ENCODE peak calls at places on chromosomes 16 and 17, in six cellular contexts. Q, R, I, H, D and Y are unnamed samples.

GRCh38 chr17:11511696-11512095 is 86.6 kb upstream of the DNAH9 start:
- DNase-seq in I (peak; percentile 58), D (no peak), R (no peak), H (no peak), Q (no peak), Y (no peak)

GRCh38 chr16:19754644-19755036 is 36.6 kb downstream of the IQCK start:
- DNase-seq in I (no peak), Q (no peak), R (no peak), H (no peak), D (no peak), Y (no peak)

GRCh38 chr16:30771726-30772125 is 9.6 kb downstream of the RNF40 start:
- DNase-seq in H (peak; percentile 11), Q (no peak), D (no peak), R (no peak), I (peak; percentile 13), Y (no peak)

GRCh38 chr16:65122974-65123845 is 1.3 kb upstream of the CDH11 start:
- DNase-seq in R (no peak), D (no peak), I (no peak), Q (peak; percentile 92), H (peak; percentile 64), Y (no peak)

GRCh38 chr16:17238285-17239028 is 232.3 kb downstream of the XYLT1 start:
- DNase-seq in I (no peak), H (no peak), R (no peak), Q (no peak), D (no peak), Y (no peak)

GRCh38 chr16:85626191-85626951 is 13.2 kb downstream of the GSE1 start:
- DNase-seq in D (no peak), H (peak; percentile 40), R (no peak), Q (no peak), I (no peak), Y (no peak)

GRCh38 chr17:43846963-43847369 is at the start of gene CD300LG:
- DNase-seq in Q (no peak), H (no peak), R (no peak), I (no peak), D (no peak), Y (no peak)

GRCh38 chr16:79001156-79001997 is 599.2 kb downstream of the MAF start:
- DNase-seq in Q (no peak), H (no peak), R (no peak), D (no peak), I (no peak), Y (no peak)

GRCh38 chr16:64346080-64346479 is 775.8 kb downstream of the CDH11 start:
- DNase-seq in Q (no peak), R (no peak), D (no peak), I (no peak), H (no peak), Y (no peak)

GRCh38 chr16:57620316-57621231 is 7.9 kb upstream of the ADGRG1 start:
- DNase-seq in H (no peak), I (peak; percentile 60), R (no peak), D (no peak), Q (peak; percentile 28), Y (no peak)

GRCh38 chr17:9612016-9612415 is 33.3 kb upstream of the USP43 start:
- DNase-seq in Q (no peak), R (no peak), H (no peak), I (no peak), D (no peak), Y (no peak)

GRCh38 chr17:35159926-35160325 is 12.3 kb downstream of the UNC45B start:
- DNase-seq in Q (no peak), H (no peak), D (no peak), I (no peak), R (no peak), Y (no peak)

GRCh38 chr16:73177896-73178295 is 130.0 kb upstream of the ZFHX3 start:
- DNase-seq in D (no peak), Q (no peak), R (no peak), H (no peak), I (no peak), Y (no peak)

GRCh38 chr17:45296003-45296832 is 20.6 kb downstream of the MAP3K14 start:
- DNase-seq in R (no peak), Q (no peak), I (no peak), D (no peak), H (peak; percentile 37), Y (no peak)

GRCh38 chr16:4370570-4371480 is 823 bp upstream of the VASN start:
- DNase-seq in I (peak; percentile 30), D (no peak), H (peak; percentile 75), R (no peak), Q (peak; percentile 94), Y (no peak)

GRCh38 chr17:46194393-46195216 is 1.4 kb upstream of the KANSL1 start:
- DNase-seq in R (peak; percentile 86), H (no peak), I (no peak), Q (no peak), D (peak; percentile 41), Y (peak; percentile 92)

GRCh38 chr17:73290399-73291259 is 21.2 kb downstream of the CDC42EP4 start:
- DNase-seq in D (no peak), I (no peak), Q (no peak), R (no peak), H (no peak), Y (no peak)

GRCh38 chr17:73285916-73286862 is 24.5 kb upstream of the CPSF4L start:
- DNase-seq in Q (no peak), D (no peak), I (no peak), H (no peak), R (no peak), Y (no peak)

GRCh38 chr17:73289549-73290254 is 22.1 kb downstream of the CDC42EP4 start:
- DNase-seq in R (no peak), D (no peak), Q (no peak), H (no peak), I (no peak), Y (no peak)

GRCh38 chr17:73286863-73287296 is 24.9 kb downstream of the CDC42EP4 start:
- DNase-seq in D (no peak), Q (no peak), H (no peak), I (no peak), R (no peak), Y (no peak)

DNA sequence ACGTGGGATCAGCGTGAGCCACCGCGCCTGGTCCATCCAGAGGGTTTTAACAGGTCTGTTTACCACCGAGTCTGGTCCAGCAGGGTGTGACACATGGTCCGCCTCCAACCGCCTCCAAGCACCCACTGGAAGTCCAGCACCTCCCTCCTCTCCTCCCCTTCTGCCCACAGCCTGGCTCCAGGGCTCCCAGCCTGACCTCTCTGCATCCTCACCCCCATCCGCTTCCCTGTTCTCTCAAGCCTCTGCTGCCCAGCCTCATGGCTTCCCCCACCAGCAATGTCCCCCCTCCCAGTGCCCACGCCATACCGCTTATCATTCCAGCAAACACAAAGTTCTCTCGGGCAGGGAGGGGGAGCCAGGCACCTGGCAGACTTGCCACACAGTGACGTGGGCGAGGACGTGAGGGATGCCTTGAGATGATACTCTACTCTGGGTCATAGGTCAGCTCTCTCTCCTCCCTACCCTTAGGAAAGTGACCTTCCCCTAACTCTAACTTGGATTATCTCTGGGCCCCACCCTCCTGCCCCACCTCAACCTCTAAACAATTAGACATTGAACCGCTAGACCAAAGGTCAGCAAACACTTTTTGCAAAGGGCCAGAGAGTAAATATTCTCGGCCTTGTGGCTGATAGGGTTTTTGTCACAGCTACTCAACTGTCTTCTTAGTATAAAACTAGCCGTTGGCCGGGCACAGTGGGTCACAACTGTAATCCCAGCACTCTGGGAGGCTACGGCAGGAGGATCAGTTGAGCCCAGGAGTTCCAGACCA is 23.1 kb downstream of the CDC42EP4 start:
- DNase-seq in H (peak; percentile 76), R (no peak), Q (peak; percentile 75), D (no peak), I (peak; percentile 88), Y (no peak)
- H3K27ac ChIP-seq in H (peak overlapping the region; percentile 94), R (no peak overlapping the region), Q (peak overlapping the region; percentile 49), D (no peak overlapping the region), I (peak overlapping the region; percentile 96), Y (no peak overlapping the region)

GRCh38 chr17:76497979-76498885 is 3.0 kb downstream of the RHBDF2 start:
- DNase-seq in D (no peak), I (peak; percentile 83), H (peak; percentile 87), Q (peak; percentile 85), R (no peak), Y (no peak)
- H3K4me3 ChIP-seq in D (no peak overlapping the region), I (no peak overlapping the region), H (peak overlapping the region; percentile 76), Q (no peak overlapping the region), R (no peak overlapping the region), Y (no peak overlapping the region)

GRCh38 chr17:64180089-64180488 is 50.1 kb upstream of the ERN1 start:
- DNase-seq in H (no peak), Q (no peak), D (no peak), I (no peak), R (no peak), Y (no peak)
- H3K4me1 ChIP-seq in H (peaks cover 40% of the 10 kb centered on the region), Q (peaks cover 7% of the 10 kb centered on the region), D (no peaks in the 10 kb centered on the region), I (peaks cover 10% of the 10 kb centered on the region), R (no peaks in the 10 kb centered on the region), Y (no peaks in the 10 kb centered on the region)

GRCh38 chr17:28317965-28318758 is 838 bp upstream of the TMEM97 start:
- DNase-seq in Q (no peak), D (no peak), I (peak; percentile 46), H (no peak), R (no peak), Y (peak; percentile 41)
- H3K27ac ChIP-seq in Q (no peak overlapping the region), D (no peak overlapping the region), I (peak overlapping the region; percentile 97), H (peak overlapping the region; percentile 44), R (no peak overlapping the region), Y (peak overlapping the region; percentile 23)

GRCh38 chr16:83137894-83138293 is 511.1 kb downstream of the CDH13 start:
- DNase-seq in I (no peak), Q (no peak), H (no peak), D (no peak), R (no peak), Y (no peak)
- H3K4me3 ChIP-seq in I (no peak overlapping the region), Q (peak overlapping the region; percentile 27), H (peak overlapping the region; percentile 46), D (no peak overlapping the region), R (no peak overlapping the region), Y (no peak overlapping the region)